ENCODE peak calls at places on chromosome 11, in ten cellular contexts. L is cardiac fibroblast, T is heart left ventricle, Z is left lung, B is heart right ventricle, C is choroid plexus epithelial cell, W is IMR-90, D is body of pancreas, Q is ovary, G is Panc1. K is an unnamed sample.

GRCh38 chr11:46002146-46002545 is 79.7 kb downstream of the LARGE2 start:
- DNase-seq in L (no peak), T (no peak), Z (no peak), B (no peak), C (no peak), W (no peak), D (no peak), Q (no peak), G (no peak), K (no peak)

GRCh38 chr11:130371004-130371590 is 56.4 kb upstream of the ZBTB44 start:
- DNase-seq in L (no peak), T (no peak), Z (no peak), B (no peak), C (peak), W (no peak), D (no peak), Q (no peak), G (no peak), K (no peak)

GRCh38 chr11:122319842-122320555 is 204.0 kb upstream of the BLID start:
- DNase-seq in L (no peak), T (no peak), Z (no peak), B (no peak), C (no peak), W (no peak), D (no peak), Q (no peak), G (no peak), K (no peak)

GRCh38 chr11:75424396-75424795 is 8.6 kb downstream of the KLHL35 start:
- DNase-seq in L (no peak), T (no peak), Z (no peak), B (no peak), C (no peak), W (no peak), D (no peak), Q (no peak), G (no peak), K (no peak)

GRCh38 chr11:110774138-110775014 is 62.1 kb upstream of the ARHGAP20 start:
- DNase-seq in L (peak), T (no peak), Z (no peak), B (no peak), C (no peak), W (peak), D (no peak), Q (no peak), G (no peak), K (no peak)

GRCh38 chr11:72038491-72038890 is 39.8 kb downstream of the IL18BP start:
- DNase-seq in L (peak), T (peak), Z (no peak), B (peak), C (peak), W (peak), D (peak), Q (peak), G (no peak), K (peak)

GRCh38 chr11:59802639-59803176 is 7.9 kb downstream of the MRPL16 start:
- DNase-seq in L (peak), T (peak), Z (no peak), B (no peak), C (peak), W (peak), D (peak), Q (peak), G (peak), K (peak)

GRCh38 chr11:93225642-93226041 is 27.9 kb upstream of the SLC36A4 start:
- DNase-seq in L (peak), T (no peak), Z (no peak), B (no peak), C (peak), W (peak), D (no peak), Q (no peak), G (no peak), K (no peak)

GRCh38 chr11:12897867-12898266 is 111.2 kb upstream of the RASSF10 start:
- DNase-seq in L (no peak), T (no peak), Z (no peak), B (no peak), C (no peak), W (no peak), D (peak), Q (no peak), G (no peak), K (no peak)

GRCh38 chr11:36411202-36411640 is 98.9 kb downstream of the TRAF6 start:
- DNase-seq in L (peak), T (no peak), Z (no peak), B (no peak), C (no peak), W (no peak), D (no peak), Q (no peak), G (no peak), K (no peak)

GRCh38 chr11:111945198-111945597 is 8.1 kb downstream of the DIXDC1 start:
- DNase-seq in L (no peak), T (no peak), Z (no peak), B (no peak), C (no peak), W (no peak), D (no peak), Q (no peak), G (no peak), K (no peak)

GRCh38 chr11:27207025-27207650 is 155.9 kb downstream of the CCDC34 start:
- DNase-seq in L (no peak), T (no peak), Z (no peak), B (no peak), C (peak), W (no peak), D (no peak), Q (no peak), G (no peak), K (no peak)

GRCh38 chr11:31870609-31871309 is 59.6 kb upstream of the PAX6 start:
- DNase-seq in L (peak), T (peak), Z (no peak), B (peak), C (peak), W (peak), D (peak), Q (no peak), G (peak), K (peak)

GRCh38 chr11:116835042-116835772 is 2.2 kb downstream of the APOA1 start:
- DNase-seq in L (no peak), T (no peak), Z (peak), B (no peak), C (peak), W (no peak), D (no peak), Q (no peak), G (no peak), K (no peak)

GRCh38 chr11:116838321-116839084 is 1.1 kb upstream of the APOA1 start:
- DNase-seq in L (no peak), T (no peak), Z (no peak), B (no peak), C (no peak), W (no peak), D (no peak), Q (no peak), G (no peak), K (no peak)

GRCh38 chr11:116835791-116836647 is 1.4 kb downstream of the APOA1 start:
- DNase-seq in L (peak), T (peak), Z (peak), B (peak), C (peak), W (peak), D (peak), Q (peak), G (peak), K (peak)

GRCh38 chr11:116837231-116838091 is at the start of gene APOA1:
- DNase-seq in L (no peak), T (peak), Z (no peak), B (peak), C (no peak), W (no peak), D (no peak), Q (no peak), G (no peak), K (no peak)

GRCh38 chr11:116836648-116837023 is 786 bp downstream of the APOA1 start:
- DNase-seq in L (no peak), T (no peak), Z (no peak), B (no peak), C (no peak), W (no peak), D (no peak), Q (no peak), G (no peak), K (no peak)
- TF ChIP-seq CTCF in L (no peak), T (no peak), Z (no peak), B (no peak), C (no peak), W (no peak), D (no peak), Q (no peak), G (no peak), K (no peak)

DNA sequence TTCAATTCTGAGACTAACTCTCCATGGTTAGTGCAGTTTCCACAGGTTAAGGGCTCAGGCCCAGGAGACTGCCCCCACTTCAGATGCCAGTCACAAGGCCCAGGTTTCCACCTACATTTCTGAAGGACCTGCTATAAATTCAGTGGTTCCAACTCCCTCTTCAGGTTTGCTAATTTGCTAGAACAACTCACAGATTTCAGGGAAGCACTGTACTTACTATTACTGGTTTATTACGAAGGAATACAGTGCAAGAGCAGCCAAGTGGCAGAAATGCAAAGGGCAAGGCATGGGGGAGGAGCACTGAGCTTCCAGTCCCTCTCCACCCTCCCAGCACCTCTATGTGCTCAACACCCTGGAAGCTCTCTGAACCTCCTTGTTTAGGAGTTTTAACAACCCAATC is 39.3 kb upstream of the SPON1 start:
- DNase-seq in L (no peak), T (no peak), Z (no peak), B (no peak), C (no peak), W (no peak), D (no peak), Q (no peak), G (no peak), K (no peak)
- H3K4me3 ChIP-seq in L (no peak), T (no peak), Z (no peak), B (no peak), C (no peak), W (no peak), D (no peak), Q (no peak), G (no peak), K (no peak)

DNA sequence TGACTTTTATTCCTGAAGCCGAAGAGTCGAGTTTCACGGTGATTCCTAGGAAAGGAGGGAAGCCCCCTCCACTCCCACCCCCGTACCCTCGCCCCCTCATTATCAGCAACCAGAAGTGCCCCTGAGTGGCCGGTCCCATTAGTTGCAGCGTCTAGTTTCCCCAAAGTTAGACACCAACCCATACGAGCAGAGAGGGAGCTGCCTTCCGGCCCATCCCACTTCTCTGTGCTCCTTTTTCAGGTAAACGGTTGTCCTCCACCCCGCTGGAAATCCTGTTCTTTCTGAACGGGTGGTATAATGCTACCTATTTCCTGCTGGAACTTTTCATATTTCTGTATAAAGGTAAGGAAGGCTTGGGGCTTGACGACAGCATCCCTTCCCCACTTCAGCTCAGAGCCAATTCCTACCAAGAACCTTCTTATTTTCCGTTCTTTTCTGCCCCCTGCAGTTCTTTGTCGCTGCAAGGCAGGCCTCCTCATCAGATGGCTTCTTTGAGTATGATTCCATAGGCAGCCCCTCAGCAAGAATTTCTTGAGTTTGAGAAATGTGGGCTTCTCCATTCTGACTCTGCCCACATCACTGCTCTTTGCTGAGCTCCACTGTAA is 706 bp downstream of the TMEM216 start:
- DNase-seq in L (no peak), T (no peak), Z (no peak), B (no peak), C (peak), W (peak), D (no peak), Q (no peak), G (no peak), K (no peak)
- TF ChIP-seq CTCF in L (no peak), T (no peak), Z (no peak), B (peak), C (peak), W (peak), D (no peak), Q (no peak), G (peak), K (no peak)

GRCh38 chr11:44094260-44094868 is 1.1 kb upstream of the EXT2 start:
- DNase-seq in L (peak), T (peak), Z (no peak), B (peak), C (peak), W (peak), D (peak), Q (peak), G (peak), K (peak)
- H3K4me3 ChIP-seq in L (no peak), T (no peak), Z (no peak), B (no peak), C (no peak), W (no peak), D (no peak), Q (no peak), G (no peak), K (no peak)

GRCh38 chr11:120117991-120118390 is 19.9 kb downstream of the TRIM29 start:
- DNase-seq in L (no peak), T (no peak), Z (peak), B (no peak), C (no peak), W (no peak), D (no peak), Q (no peak), G (no peak), K (no peak)

GRCh38 chr11:120116966-120117365 is 20.9 kb downstream of the TRIM29 start:
- DNase-seq in L (no peak), T (no peak), Z (peak), B (no peak), C (no peak), W (no peak), D (no peak), Q (no peak), G (no peak), K (no peak)

GRCh38 chr11:120112174-120112796 is 25.6 kb downstream of the TRIM29 start:
- DNase-seq in L (no peak), T (no peak), Z (peak), B (no peak), C (no peak), W (no peak), D (no peak), Q (no peak), G (no peak), K (no peak)

GRCh38 chr11:120119121-120119520 is 18.8 kb downstream of the TRIM29 start:
- DNase-seq in L (no peak), T (no peak), Z (peak), B (no peak), C (no peak), W (no peak), D (no peak), Q (no peak), G (no peak), K (no peak)

GRCh38 chr11:120115272-120116000 is 22.5 kb downstream of the TRIM29 start:
- DNase-seq in L (no peak), T (no peak), Z (no peak), B (no peak), C (no peak), W (no peak), D (no peak), Q (no peak), G (no peak), K (no peak)
- TF ChIP-seq CTCF in L (peak), T (no peak), Z (no peak), B (no peak), C (peak), W (peak), D (no peak), Q (no peak), G (no peak), K (no peak)

DNA sequence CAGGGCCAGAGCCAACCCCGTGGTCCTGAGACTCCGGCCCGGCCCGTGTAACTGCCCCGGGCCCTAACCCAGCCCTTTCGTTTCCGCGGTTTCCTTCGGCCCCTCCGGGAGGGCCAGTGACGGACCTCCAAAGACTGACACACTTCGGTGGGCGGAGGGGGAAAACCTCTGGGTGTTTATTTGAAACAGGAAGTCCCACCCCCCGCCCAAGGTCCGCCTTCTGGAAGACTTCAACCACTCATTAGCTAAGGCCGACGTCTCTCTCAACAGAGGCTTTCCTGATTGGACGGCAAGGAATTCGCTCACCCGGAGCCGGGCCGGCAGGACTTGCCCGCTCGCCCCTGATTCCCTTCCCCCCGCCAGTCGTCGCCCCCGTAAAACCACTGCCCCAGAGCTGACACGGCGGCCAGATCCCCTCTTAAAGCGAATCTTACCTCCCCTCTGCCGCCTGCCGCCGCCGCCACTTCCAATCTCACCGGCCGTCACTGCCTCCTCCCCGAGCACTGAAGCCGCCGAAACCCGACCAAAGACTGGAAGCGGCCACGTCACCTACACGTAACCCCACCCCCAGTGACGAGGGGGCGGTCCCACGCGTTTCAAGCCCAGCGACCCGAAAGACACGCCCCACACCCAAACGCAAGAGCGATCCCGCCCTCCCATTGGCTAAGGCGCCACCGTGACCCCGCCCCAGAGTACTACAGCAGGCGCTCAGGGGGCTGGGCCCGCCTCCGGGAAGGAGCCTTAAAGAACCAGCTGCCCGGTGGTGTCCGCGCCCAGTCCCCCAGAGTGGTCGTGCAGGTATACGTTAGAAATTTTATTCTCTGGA is at the start of gene STX5:
- DNase-seq in L (peak), T (peak), Z (peak), B (peak), C (peak), W (peak), D (peak), Q (peak), G (peak), K (peak)
- H3K4me3 ChIP-seq in L (peak), T (peak), Z (peak), B (peak), C (peak), W (peak), D (peak), Q (peak), G (peak), K (peak)

GRCh38 chr11:83840326-83840725 is 554.2 kb upstream of the CCDC90B start:
- DNase-seq in L (no peak), T (no peak), Z (no peak), B (no peak), C (no peak), W (no peak), D (no peak), Q (no peak), G (no peak), K (no peak)

GRCh38 chr11:83835423-83835822 is 549.3 kb upstream of the CCDC90B start:
- DNase-seq in L (no peak), T (no peak), Z (no peak), B (no peak), C (no peak), W (peak), D (no peak), Q (no peak), G (no peak), K (no peak)

GRCh38 chr11:83831929-83832328 is 545.8 kb upstream of the CCDC90B start:
- DNase-seq in L (no peak), T (no peak), Z (no peak), B (no peak), C (no peak), W (no peak), D (no peak), Q (no peak), G (no peak), K (no peak)

DNA sequence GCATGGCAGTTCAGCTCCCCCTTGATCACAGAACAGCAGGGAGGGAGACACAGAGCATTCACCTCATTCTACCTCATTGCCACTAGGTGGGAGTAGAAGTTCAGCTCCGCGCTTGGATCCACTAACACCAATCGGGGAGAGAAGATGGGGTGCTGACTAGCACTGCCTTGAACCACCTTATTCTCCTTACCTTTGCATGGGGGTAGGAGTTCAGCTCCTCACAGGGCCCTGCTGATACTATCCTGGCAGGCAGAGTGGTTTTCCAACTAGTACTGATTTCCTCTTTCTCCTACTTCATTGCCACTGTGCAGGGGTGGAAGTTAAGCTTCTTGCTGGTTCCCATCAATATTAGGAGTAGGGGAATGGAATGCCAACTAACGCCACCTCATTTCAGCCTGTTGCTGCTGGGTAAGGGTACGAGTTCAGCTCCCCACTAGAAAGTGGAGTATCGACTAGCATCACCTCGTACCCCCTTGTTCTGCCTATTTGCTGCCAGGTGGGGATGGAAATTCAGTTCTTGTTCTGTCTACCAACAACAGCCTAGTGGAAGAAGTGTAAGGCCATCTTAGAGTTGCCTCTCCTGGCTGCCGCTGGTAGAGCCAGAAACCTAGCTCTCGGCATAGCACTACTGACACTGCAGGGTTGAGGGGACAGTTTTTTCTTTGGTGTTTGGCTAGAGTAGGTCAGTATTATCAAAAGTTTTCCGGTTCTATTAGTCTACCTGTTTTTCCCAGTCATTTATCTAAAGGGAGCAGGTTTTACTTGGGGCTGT is 550.9 kb upstream of the CCDC90B start:
- DNase-seq in L (peak), T (peak), Z (no peak), B (no peak), C (peak), W (peak), D (peak), Q (peak), G (peak), K (peak)
- TF ChIP-seq CTCF in L (peak), T (peak), Z (peak), B (peak), C (peak), W (peak), D (peak), Q (peak), G (peak), K (no peak)

DNA sequence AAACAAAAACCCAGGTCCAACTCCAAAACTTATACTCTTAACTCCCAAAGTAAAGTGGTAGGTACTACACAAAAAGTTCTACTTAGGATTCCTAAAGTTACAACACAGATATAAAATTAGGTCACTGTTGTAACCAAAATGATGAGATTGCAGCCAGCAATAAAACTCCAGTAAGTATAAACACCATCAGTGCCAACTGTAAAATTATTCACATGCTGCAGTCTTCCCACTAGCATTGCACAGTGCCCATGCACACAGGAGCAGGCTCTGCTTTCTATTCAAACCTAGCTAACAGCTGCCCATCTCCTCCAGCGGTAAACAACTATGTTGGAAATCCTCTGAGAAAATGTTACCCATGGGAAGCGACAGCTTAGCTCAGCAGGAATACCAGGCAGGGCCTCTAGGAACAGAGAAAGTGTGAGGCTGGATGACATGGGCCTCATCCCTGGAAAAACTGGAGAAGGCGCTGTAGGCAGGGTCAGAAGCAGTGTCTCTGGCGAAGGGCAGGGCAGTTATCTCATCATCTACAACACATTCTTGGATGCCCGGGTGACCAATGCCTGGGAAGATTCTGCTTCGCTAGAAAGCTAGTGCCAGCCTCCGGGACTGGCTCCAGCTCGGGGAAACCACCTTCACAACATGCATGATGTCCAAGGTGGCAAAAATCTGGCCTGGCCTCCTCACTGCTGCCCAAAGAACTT is 9.1 kb downstream of the CPT1A start:
- DNase-seq in L (no peak), T (no peak), Z (no peak), B (no peak), C (no peak), W (no peak), D (no peak), Q (no peak), G (no peak), K (peak)
- H3K4me3 ChIP-seq in L (no peak), T (no peak), Z (no peak), B (no peak), C (no peak), W (no peak), D (no peak), Q (no peak), G (no peak), K (no peak)

GRCh38 chr11:17434108-17434507 is 42.5 kb downstream of the ABCC8 start:
- DNase-seq in L (no peak), T (no peak), Z (no peak), B (no peak), C (no peak), W (no peak), D (no peak), Q (no peak), G (no peak), K (no peak)
- TF ChIP-seq CTCF in L (no peak), T (no peak), Z (no peak), B (no peak), C (no peak), W (no peak), D (no peak), Q (no peak), G (no peak), K (no peak)

K was measured in prostate gland.